ENCODE peak calls at places on chromosomes 2 and 18, in seven cellular contexts. K is lung; Z is AG04450; J is CD8-positive, alpha-beta memory T cell; V is GM12878; I is upper lobe of left lung; E is OCI-LY7. M is an unnamed sample. For H3K9me3, the result is how much of the 10 kb centered on the place peaks cover.

GRCh38 chr2:149180226-149180875 is 141.9 kb downstream of the LYPD6B start:
- DNase-seq in J (no peak), I (no peak), Z (no peak), V (no peak), E (no peak), K (no peak), M (no peak)

GRCh38 chr2:71889991-71890684 is 257.5 kb downstream of the CYP26B1 start:
- DNase-seq in I (no peak), E (no peak), K (peak), V (no peak), Z (no peak), J (no peak), M (no peak)

GRCh38 chr2:239803764-239804111 is 221.4 kb downstream of the NDUFA10 start:
- DNase-seq in I (no peak), K (no peak), Z (no peak), E (no peak), J (no peak), V (no peak), M (no peak)

GRCh38 chr2:219400562-219400961 is 12.8 kb upstream of the DNPEP start:
- DNase-seq in V (no peak), J (no peak), I (no peak), K (no peak), Z (no peak), E (no peak), M (no peak)

GRCh38 chr2:75612108-75612861 is 34.3 kb upstream of the MRPL19 start:
- DNase-seq in V (no peak), J (no peak), E (no peak), Z (no peak), K (no peak), I (no peak), M (no peak)

GRCh38 chr2:64012115-64012514 is 7.1 kb downstream of the VPS54 start:
- DNase-seq in K (no peak), Z (no peak), V (no peak), J (no peak), I (no peak), E (no peak), M (no peak)

GRCh38 chr2:98453531-98453930 is 8.9 kb downstream of the INPP4A start:
- DNase-seq in K (peak), E (no peak), Z (no peak), V (no peak), I (no peak), J (no peak), M (no peak)

GRCh38 chr2:38174646-38175096 is 98.7 kb upstream of the CYP1B1 start:
- DNase-seq in V (no peak), J (no peak), Z (peak), I (peak), K (peak), E (no peak), M (no peak)

GRCh38 chr2:80247339-80247738 is 57.2 kb downstream of the LRRTM1 start:
- DNase-seq in Z (no peak), J (no peak), K (no peak), V (no peak), E (no peak), I (no peak), M (no peak)

GRCh38 chr18:470661-471501 is 29.6 kb downstream of the COLEC12 start:
- DNase-seq in K (no peak), J (no peak), V (no peak), E (no peak), Z (no peak), I (no peak), M (no peak)

GRCh38 chr2:173623411-173624076 is 268.9 kb downstream of the CDCA7 start:
- DNase-seq in J (no peak), K (no peak), Z (no peak), E (no peak), I (no peak), V (no peak), M (no peak)

GRCh38 chr2:232901711-232902578 is 31.9 kb downstream of the SNORC start:
- DNase-seq in I (no peak), K (no peak), V (no peak), E (no peak), J (no peak), Z (peak), M (no peak)

GRCh38 chr2:142874293-142874814 is 3.1 kb upstream of the KYNU start:
- DNase-seq in Z (peak), I (peak), K (peak), V (no peak), J (no peak), E (no peak), M (no peak)

GRCh38 chr2:228407821-228408220 is 226.3 kb upstream of the SPHKAP start:
- DNase-seq in I (no peak), Z (no peak), J (no peak), K (no peak), V (no peak), E (no peak), M (no peak)

GRCh38 chr18:39802648-39803229 is 2152.3 kb upstream of the PIK3C3 start:
- DNase-seq in K (no peak), J (no peak), I (no peak), V (no peak), Z (no peak), E (no peak), M (no peak)

GRCh38 chr2:205706769-205707375 is 24.6 kb downstream of the NRP2 start:
- DNase-seq in Z (peak), V (peak), J (no peak), E (peak), K (no peak), I (peak), M (no peak)

DNA sequence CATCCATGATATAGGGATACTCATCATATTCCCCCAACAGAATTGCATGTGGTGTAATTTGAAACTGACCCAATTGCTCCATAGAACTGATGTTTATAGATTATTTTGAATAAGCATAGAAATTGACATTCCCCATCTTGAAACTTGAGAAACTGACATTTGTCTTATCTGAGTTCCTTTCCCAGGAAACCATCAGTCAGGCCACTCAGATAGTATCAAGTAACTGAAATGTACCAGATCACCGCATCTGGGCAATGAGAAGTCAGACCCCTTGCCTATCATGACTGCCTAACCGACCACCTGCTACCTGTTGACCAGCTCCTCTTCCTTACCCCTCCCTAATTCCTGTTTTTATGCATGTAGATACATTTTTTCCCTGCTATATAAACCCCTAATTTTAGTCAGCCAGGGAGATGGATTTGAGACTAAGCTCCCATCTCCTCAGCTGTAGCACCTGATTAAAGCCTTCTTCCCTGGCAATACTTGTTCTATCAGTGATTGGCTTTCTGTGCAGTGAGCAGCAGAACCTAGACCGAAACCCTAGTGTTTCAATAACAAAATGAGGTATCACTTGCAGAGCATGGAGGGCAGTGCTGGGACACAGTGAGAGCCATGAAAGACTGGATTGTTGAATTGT is 274.5 kb downstream of the LPIN1 start:
- DNase-seq in J (no peak), Z (no peak), V (no peak), E (no peak), K (no peak), I (no peak), M (no peak)
- H3K9me3 ChIP-seq in J (under half), Z (under half), V (under half), E (under half), K (under half), I (under half), M (under half)

GRCh38 chr2:144826105-144826504 is 306.2 kb upstream of the ZEB2 start:
- DNase-seq in K (no peak), E (no peak), I (no peak), Z (no peak), V (no peak), J (no peak), M (no peak)
- H3K9me3 ChIP-seq in K (under half), E (under half), I (under half), Z (under half), V (under half), J (under half), M (under half)

DNA sequence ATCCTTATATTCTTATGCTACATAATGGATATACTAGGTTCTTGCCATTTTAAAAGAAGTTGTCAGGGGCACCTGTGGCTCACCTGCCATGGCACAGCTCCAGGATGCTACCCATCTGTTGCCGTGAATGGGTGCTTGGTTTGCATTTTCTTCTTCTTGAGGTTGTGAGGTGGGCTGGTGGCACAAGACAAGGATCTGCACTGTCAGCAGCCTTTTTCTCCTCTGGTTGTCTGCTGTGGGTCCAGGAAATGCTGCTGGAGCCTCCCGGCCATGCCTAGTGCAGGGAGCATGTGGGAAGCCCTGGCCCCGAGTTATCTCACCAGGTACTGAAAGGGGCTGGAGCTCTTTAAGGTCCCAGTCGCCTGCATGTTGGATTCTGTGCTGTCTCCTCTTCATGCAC is 2.6 kb downstream of the IL1R1 start:
- DNase-seq in K (no peak), Z (no peak), J (no peak), I (no peak), E (no peak), V (no peak), M (no peak)
- H3K9me3 ChIP-seq in K (under half), Z (half or more), J (under half), I (under half), E (under half), V (half or more), M (under half)

GRCh38 chr2:136917281-136917680 is 151.9 kb downstream of the THSD7B start:
- DNase-seq in K (no peak), I (no peak), Z (no peak), V (no peak), E (no peak), J (no peak), M (no peak)

GRCh38 chr2:136920652-136921333 is 155.4 kb downstream of the THSD7B start:
- DNase-seq in J (no peak), E (no peak), K (no peak), I (no peak), V (no peak), Z (no peak), M (no peak)

GRCh38 chr2:136919682-136920081 is 154.3 kb downstream of the THSD7B start:
- DNase-seq in K (no peak), J (no peak), V (no peak), I (no peak), Z (no peak), E (no peak), M (no peak)

DNA sequence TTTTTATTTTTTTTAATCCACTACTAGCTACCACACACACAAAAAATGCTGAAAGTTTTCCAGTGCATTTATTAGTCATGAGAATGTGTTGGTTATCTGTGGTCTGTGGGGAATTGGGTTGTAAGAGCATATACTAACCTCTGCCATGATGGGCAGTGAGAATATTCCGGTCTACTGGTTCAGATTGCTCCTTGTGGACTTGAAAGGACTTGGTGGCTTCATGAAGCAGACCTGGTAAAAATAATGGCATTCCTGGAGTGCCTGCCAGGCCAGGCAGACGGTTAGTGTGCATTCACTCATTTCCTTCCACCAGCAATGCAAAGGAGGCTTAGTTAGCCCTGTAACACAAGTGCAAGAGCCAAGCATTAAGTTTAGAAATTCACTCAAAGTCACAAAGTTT is 150.8 kb downstream of the THSD7B start:
- DNase-seq in V (no peak), Z (no peak), K (no peak), E (no peak), J (no peak), I (no peak), M (no peak)
- H3K9me3 ChIP-seq in V (under half), Z (under half), K (under half), E (under half), J (under half), I (under half), M (under half)

M was measured in T-helper 17 cell.